ENCODE peak calls at places on chromosomes 11 and 22, in eight cellular contexts. One of them, this sample, is unnamed.

GRCh38 chr11:65150513-65151271 is 16.4 kb upstream of the SYVN1 start:
- DNase-seq in HFFc6: peak; percentile 95
- DNase-seq in upper lobe of right lung: peak; percentile 93
- DNase-seq in stimulated activated CD8-positive, alpha-beta memory T cell treated with anti-CD3 and anti-CD28 coated beads, Interleukin-7, amount 100 ng/mL, for 1 hour: no peak
- DNase-seq in OCI-LY7: no peak
- DNase-seq in activated T-helper 1 cell treated with Interleukin-2 at 50 U/mL for 16 hours: no peak
- DNase-seq in RPMI8226: peak; percentile 88
- DNase-seq in suprapubic skin: peak; percentile 85
- DNase-seq in this sample: peak; percentile 81

GRCh38 chr22:27032121-27032761 is 374.9 kb downstream of the MIAT start:
- DNase-seq in upper lobe of right lung: no peak
- DNase-seq in OCI-LY7: no peak
- DNase-seq in RPMI8226: peak; percentile 4
- DNase-seq in stimulated activated CD8-positive, alpha-beta memory T cell treated with anti-CD3 and anti-CD28 coated beads, Interleukin-7, amount 100 ng/mL, for 1 hour: no peak
- DNase-seq in HFFc6: no peak
- DNase-seq in activated T-helper 1 cell treated with Interleukin-2 at 50 U/mL for 16 hours: no peak
- DNase-seq in suprapubic skin: no peak
- DNase-seq in this sample: peak; percentile 30

GRCh38 chr11:115222218-115222862 is 281.9 kb downstream of the CADM1 start:
- DNase-seq in upper lobe of right lung: no peak
- DNase-seq in OCI-LY7: peak; percentile 68
- DNase-seq in stimulated activated CD8-positive, alpha-beta memory T cell treated with anti-CD3 and anti-CD28 coated beads, Interleukin-7, amount 100 ng/mL, for 1 hour: no peak
- DNase-seq in RPMI8226: peak; percentile 68
- DNase-seq in activated T-helper 1 cell treated with Interleukin-2 at 50 U/mL for 16 hours: no peak
- DNase-seq in HFFc6: no peak
- DNase-seq in suprapubic skin: no peak
- DNase-seq in this sample: no peak

GRCh38 chr11:126282742-126283591 is at the start of gene TIRAP:
- DNase-seq in OCI-LY7: peak; percentile 72
- DNase-seq in suprapubic skin: peak; percentile 84
- DNase-seq in RPMI8226: peak; percentile 62
- DNase-seq in stimulated activated CD8-positive, alpha-beta memory T cell treated with anti-CD3 and anti-CD28 coated beads, Interleukin-7, amount 100 ng/mL, for 1 hour: no peak
- DNase-seq in upper lobe of right lung: peak; percentile 89
- DNase-seq in HFFc6: peak; percentile 39
- DNase-seq in activated T-helper 1 cell treated with Interleukin-2 at 50 U/mL for 16 hours: peak; percentile 47
- DNase-seq in this sample: peak; percentile 90

GRCh38 chr22:46612341-46612903 is 7.8 kb upstream of the GRAMD4 start:
- DNase-seq in upper lobe of right lung: no peak
- DNase-seq in suprapubic skin: no peak
- DNase-seq in HFFc6: no peak
- DNase-seq in OCI-LY7: peak; percentile 55
- DNase-seq in activated T-helper 1 cell treated with Interleukin-2 at 50 U/mL for 16 hours: no peak
- DNase-seq in stimulated activated CD8-positive, alpha-beta memory T cell treated with anti-CD3 and anti-CD28 coated beads, Interleukin-7, amount 100 ng/mL, for 1 hour: no peak
- DNase-seq in RPMI8226: peak; percentile 25
- DNase-seq in this sample: no peak

GRCh38 chr11:22459053-22459452 is 120.9 kb downstream of the SLC17A6 start:
- DNase-seq in HFFc6: no peak
- DNase-seq in OCI-LY7: no peak
- DNase-seq in upper lobe of right lung: no peak
- DNase-seq in RPMI8226: no peak
- DNase-seq in activated T-helper 1 cell treated with Interleukin-2 at 50 U/mL for 16 hours: no peak
- DNase-seq in stimulated activated CD8-positive, alpha-beta memory T cell treated with anti-CD3 and anti-CD28 coated beads, Interleukin-7, amount 100 ng/mL, for 1 hour: no peak
- DNase-seq in suprapubic skin: no peak
- DNase-seq in this sample: peak; percentile 11

GRCh38 chr11:132158091-132158490 is 787.7 kb downstream of the NTM start:
- DNase-seq in suprapubic skin: no peak
- DNase-seq in stimulated activated CD8-positive, alpha-beta memory T cell treated with anti-CD3 and anti-CD28 coated beads, Interleukin-7, amount 100 ng/mL, for 1 hour: no peak
- DNase-seq in activated T-helper 1 cell treated with Interleukin-2 at 50 U/mL for 16 hours: no peak
- DNase-seq in HFFc6: peak; percentile 6
- DNase-seq in OCI-LY7: peak; percentile 3
- DNase-seq in upper lobe of right lung: no peak
- DNase-seq in RPMI8226: peak; percentile 26
- DNase-seq in this sample: peak; percentile 18

GRCh38 chr22:41366323-41367014 is 15.3 kb upstream of the TEF start:
- DNase-seq in suprapubic skin: no peak
- DNase-seq in stimulated activated CD8-positive, alpha-beta memory T cell treated with anti-CD3 and anti-CD28 coated beads, Interleukin-7, amount 100 ng/mL, for 1 hour: no peak
- DNase-seq in upper lobe of right lung: no peak
- DNase-seq in activated T-helper 1 cell treated with Interleukin-2 at 50 U/mL for 16 hours: no peak
- DNase-seq in HFFc6: no peak
- DNase-seq in RPMI8226: no peak
- DNase-seq in OCI-LY7: no peak
- DNase-seq in this sample: no peak

GRCh38 chr22:43796567-43796966 is 15.5 kb downstream of the EFCAB6 start:
- DNase-seq in HFFc6: peak; percentile 26
- DNase-seq in activated T-helper 1 cell treated with Interleukin-2 at 50 U/mL for 16 hours: no peak
- DNase-seq in upper lobe of right lung: no peak
- DNase-seq in suprapubic skin: no peak
- DNase-seq in RPMI8226: no peak
- DNase-seq in stimulated activated CD8-positive, alpha-beta memory T cell treated with anti-CD3 and anti-CD28 coated beads, Interleukin-7, amount 100 ng/mL, for 1 hour: no peak
- DNase-seq in OCI-LY7: no peak
- DNase-seq in this sample: peak; percentile 56

GRCh38 chr11:117980716-117981115 is 5.5 kb upstream of the IL10RA start:
- DNase-seq in upper lobe of right lung: no peak
- DNase-seq in suprapubic skin: no peak
- DNase-seq in OCI-LY7: no peak
- DNase-seq in HFFc6: no peak
- DNase-seq in RPMI8226: no peak
- DNase-seq in stimulated activated CD8-positive, alpha-beta memory T cell treated with anti-CD3 and anti-CD28 coated beads, Interleukin-7, amount 100 ng/mL, for 1 hour: no peak
- DNase-seq in activated T-helper 1 cell treated with Interleukin-2 at 50 U/mL for 16 hours: no peak
- DNase-seq in this sample: no peak

GRCh38 chr11:46977038-46977818 is 40.7 kb downstream of the CSTPP1 start:
- DNase-seq in upper lobe of right lung: no peak
- DNase-seq in activated T-helper 1 cell treated with Interleukin-2 at 50 U/mL for 16 hours: no peak
- DNase-seq in HFFc6: no peak
- DNase-seq in OCI-LY7: no peak
- DNase-seq in stimulated activated CD8-positive, alpha-beta memory T cell treated with anti-CD3 and anti-CD28 coated beads, Interleukin-7, amount 100 ng/mL, for 1 hour: no peak
- DNase-seq in RPMI8226: no peak
- DNase-seq in suprapubic skin: no peak
- DNase-seq in this sample: no peak

GRCh38 chr22:39556970-39557811 is 13.4 kb upstream of the CACNA1I start:
- DNase-seq in suprapubic skin: no peak
- DNase-seq in stimulated activated CD8-positive, alpha-beta memory T cell treated with anti-CD3 and anti-CD28 coated beads, Interleukin-7, amount 100 ng/mL, for 1 hour: no peak
- DNase-seq in upper lobe of right lung: no peak
- DNase-seq in OCI-LY7: no peak
- DNase-seq in HFFc6: no peak
- DNase-seq in activated T-helper 1 cell treated with Interleukin-2 at 50 U/mL for 16 hours: peak; percentile 19
- DNase-seq in RPMI8226: no peak
- DNase-seq in this sample: peak; percentile 47

GRCh38 chr22:21076907-21077625 is 31.3 kb downstream of the LRRC74B start:
- DNase-seq in activated T-helper 1 cell treated with Interleukin-2 at 50 U/mL for 16 hours: no peak
- DNase-seq in OCI-LY7: no peak
- DNase-seq in HFFc6: no peak
- DNase-seq in suprapubic skin: no peak
- DNase-seq in RPMI8226: no peak
- DNase-seq in upper lobe of right lung: no peak
- DNase-seq in stimulated activated CD8-positive, alpha-beta memory T cell treated with anti-CD3 and anti-CD28 coated beads, Interleukin-7, amount 100 ng/mL, for 1 hour: no peak
- DNase-seq in this sample: no peak

GRCh38 chr22:30332551-30332950 is 5.8 kb upstream of the TBC1D10A start:
- DNase-seq in activated T-helper 1 cell treated with Interleukin-2 at 50 U/mL for 16 hours: no peak
- DNase-seq in stimulated activated CD8-positive, alpha-beta memory T cell treated with anti-CD3 and anti-CD28 coated beads, Interleukin-7, amount 100 ng/mL, for 1 hour: no peak
- DNase-seq in RPMI8226: no peak
- DNase-seq in upper lobe of right lung: no peak
- DNase-seq in OCI-LY7: no peak
- DNase-seq in suprapubic skin: no peak
- DNase-seq in HFFc6: no peak
- DNase-seq in this sample: no peak

GRCh38 chr22:39800790-39801540 is 92.6 kb downstream of the ENTHD1 start:
- DNase-seq in activated T-helper 1 cell treated with Interleukin-2 at 50 U/mL for 16 hours: no peak
- DNase-seq in stimulated activated CD8-positive, alpha-beta memory T cell treated with anti-CD3 and anti-CD28 coated beads, Interleukin-7, amount 100 ng/mL, for 1 hour: no peak
- DNase-seq in HFFc6: no peak
- DNase-seq in OCI-LY7: no peak
- DNase-seq in suprapubic skin: no peak
- DNase-seq in upper lobe of right lung: no peak
- DNase-seq in RPMI8226: no peak
- DNase-seq in this sample: no peak